ENCODE peak calls at places on chromosomes 13 and 19, in four cellular contexts. E is lower lobe of right lung, S is NT2/D1, R is testis. D is an unnamed sample.

GRCh38 chr13:94435604-94436226 is 43.8 kb downstream of the DCT start:
- DNase-seq in E (no peak), R (no peak), S (peak; percentile 36), D (peak; percentile 68)

GRCh38 chr19:23283925-23284324 is 33.7 kb upstream of the ZNF724 start:
- DNase-seq in E (peak; percentile 57), R (peak; percentile 48), S (peak; percentile 84), D (peak; percentile 49)

GRCh38 chr13:45951724-45952123 is 100.2 kb upstream of the SIAH3 start:
- DNase-seq in S (no peak), R (no peak), E (no peak), D (no peak)

GRCh38 chr19:41998246-41999020 is 4.4 kb upstream of the ATP1A3 start:
- DNase-seq in E (no peak), R (peak; percentile 48), S (peak; percentile 33), D (no peak)

GRCh38 chr19:18379803-18380747 is 5.9 kb upstream of the GDF15 start:
- DNase-seq in E (peak; percentile 83), S (no peak), R (peak; percentile 89), D (peak; percentile 71)

GRCh38 chr19:41330476-41330875 is 20.5 kb downstream of the CCDC97 start:
- DNase-seq in S (no peak), R (no peak), E (no peak), D (no peak)

GRCh38 chr13:114008964-114009589 is 35.2 kb upstream of the C13orf46 start:
- DNase-seq in R (no peak), S (no peak), E (no peak), D (no peak)

GRCh38 chr13:33381906-33382305 is 96.4 kb upstream of the STARD13 start:
- DNase-seq in S (no peak), E (no peak), R (no peak), D (no peak)

GRCh38 chr13:24271611-24272451 is 37.5 kb upstream of the C1QTNF9 start:
- DNase-seq in E (peak; percentile 79), S (no peak), R (peak; percentile 81), D (peak; percentile 68)

GRCh38 chr19:41031926-41032325 is 40.8 kb downstream of the CYP2B6 start:
- DNase-seq in S (no peak), E (no peak), R (no peak), D (no peak)

GRCh38 chr19:39164289-39164688 is 32.5 kb upstream of the NCCRP1 start:
- DNase-seq in S (no peak), E (no peak), R (no peak), D (no peak)

GRCh38 chr19:41427647-41428480 is 690 bp upstream of the B3GNT8 start:
- DNase-seq in E (peak; percentile 71), S (no peak), R (no peak), D (peak; percentile 75)

GRCh38 chr13:20142927-20143480 is 17.8 kb downstream of the GJA3 start:
- DNase-seq in R (no peak), S (no peak), E (no peak), D (no peak)

GRCh38 chr13:20140487-20140886 is 20.4 kb downstream of the GJA3 start:
- DNase-seq in E (no peak), S (no peak), R (no peak), D (no peak)

GRCh38 chr13:20141238-20142018 is 19.4 kb downstream of the GJA3 start:
- DNase-seq in E (no peak), S (no peak), R (no peak), D (no peak)

GRCh38 chr13:20144141-20144850 is 16.6 kb downstream of the GJA3 start:
- DNase-seq in S (no peak), R (no peak), E (no peak), D (no peak)

GRCh38 chr13:20142019-20142926 is 18.6 kb downstream of the GJA3 start:
- DNase-seq in S (no peak), E (no peak), R (no peak), D (no peak)
- H3K4me3 ChIP-seq in S (no peak overlapping the region), E (no peak overlapping the region), R (peak overlapping the region; percentile 50), D (no peak overlapping the region)

GRCh38 chr19:3834349-3835054 is 34.3 kb downstream of the ZFR2 start:
- DNase-seq in E (no peak), S (no peak), R (no peak), D (no peak)
- H3K9me3 ChIP-seq in E (no peaks in the 10 kb centered on the region), S (peaks cover 10% of the 10 kb centered on the region), R (no peaks in the 10 kb centered on the region), D (no peaks in the 10 kb centered on the region)

DNA sequence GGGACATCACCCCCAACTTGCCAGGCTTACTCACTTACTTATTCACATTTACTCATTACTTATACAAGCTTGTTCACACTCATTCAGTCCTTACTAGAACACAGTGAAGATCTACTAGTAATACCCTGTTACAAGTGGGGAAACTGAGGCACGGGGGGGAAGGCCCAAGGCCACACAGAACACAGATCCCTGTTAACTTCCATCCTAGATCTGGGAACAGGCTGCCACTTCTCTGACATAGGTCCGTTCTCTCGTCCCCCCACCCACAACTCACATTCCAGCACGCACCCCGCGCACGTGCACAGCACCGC is 1.5 kb upstream of the NRTN start:
- DNase-seq in E (no peak), S (no peak), R (no peak), D (no peak)
- H3K4me3 ChIP-seq in E (peak overlapping the region; percentile 36), S (peak overlapping the region; percentile 41), R (peak overlapping the region; percentile 27), D (peak overlapping the region; percentile 21)

DNA sequence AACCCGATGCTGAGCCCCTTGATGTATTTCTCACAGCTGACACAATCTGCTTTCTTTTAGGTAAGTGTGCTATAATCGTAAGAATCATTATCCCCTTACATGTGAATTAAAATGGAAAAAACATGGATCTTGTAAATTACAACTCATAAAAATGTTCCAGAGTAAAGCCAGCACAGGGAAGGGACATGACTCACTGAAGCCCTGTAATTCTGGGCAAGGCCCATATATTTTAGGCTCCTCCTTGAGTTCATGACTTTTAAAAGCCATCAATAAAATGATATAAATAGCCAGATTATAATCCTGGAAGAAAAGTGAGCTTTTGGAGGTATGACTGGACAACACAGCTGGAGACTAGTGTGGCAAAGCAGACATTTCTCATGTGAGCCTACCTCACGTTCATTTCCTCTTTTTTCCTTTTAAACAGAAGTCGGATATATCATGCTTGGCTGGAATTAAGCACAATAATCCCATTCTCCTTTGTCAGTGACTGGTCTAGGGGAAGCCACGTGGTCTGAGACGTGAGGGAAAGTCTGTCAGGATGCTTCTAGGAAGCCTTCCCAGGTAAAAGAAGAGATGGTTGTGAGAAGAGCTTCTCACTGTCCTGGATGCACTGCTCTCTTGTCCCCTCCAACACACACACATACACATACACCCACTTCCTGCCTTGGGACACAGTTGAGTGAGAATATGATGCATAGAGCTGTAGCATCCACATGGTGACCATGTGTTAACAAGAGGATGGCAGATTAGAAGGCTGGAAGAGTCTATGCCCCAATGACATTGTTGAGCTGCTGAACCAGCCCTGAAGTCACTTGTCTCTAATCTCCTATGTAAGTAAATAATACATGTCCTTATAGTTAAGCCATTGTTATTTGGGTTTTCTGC is 165.4 kb downstream of the RGCC start:
- DNase-seq in R (no peak), E (no peak), S (no peak), D (no peak)
- H3K9me3 ChIP-seq in R (no peaks in the 10 kb centered on the region), E (no peaks in the 10 kb centered on the region), S (no peaks in the 10 kb centered on the region), D (peaks cover 4% of the 10 kb centered on the region)

GRCh38 chr13:79725841-79726240 is 244.9 kb downstream of the NDFIP2 start:
- DNase-seq in E (no peak), R (no peak), S (no peak), D (no peak)
- H3K4me3 ChIP-seq in E (no peak overlapping the region), R (no peak overlapping the region), S (no peak overlapping the region), D (no peak overlapping the region)

GRCh38 chr19:53521373-53522202 is 16.4 kb upstream of the ZNF331 start:
- DNase-seq in E (no peak), R (no peak), S (no peak), D (no peak)
- H3K9me3 ChIP-seq in E (peaks cover 12% of the 10 kb centered on the region), R (no peaks in the 10 kb centered on the region), S (peaks cover 16% of the 10 kb centered on the region), D (peaks cover 12% of the 10 kb centered on the region)